ENCODE peak calls at places on chromosomes 4 and X, in four cellular contexts. One of them, this sample, is unnamed.

GRCh38 chr4:132101526-132101925 is 1047.6 kb upstream of the PCDH10 start:
- DNase-seq in NCI-H748 treated with DMSO at 0.1 percent for 48 hours: no peak
- DNase-seq in A172: peak; percentile 2
- DNase-seq in NCI-H187: no peak
- DNase-seq in this sample: no peak

GRCh38 chr4:113294910-113295309 is 245.5 kb downstream of the ANK2 start:
- DNase-seq in NCI-H748 treated with DMSO at 0.1 percent for 48 hours: no peak
- DNase-seq in A172: no peak
- DNase-seq in NCI-H187: no peak
- DNase-seq in this sample: no peak

GRCh38 chr4:101785476-101785875 is 5.1 kb upstream of the BANK1 start:
- DNase-seq in NCI-H748 treated with DMSO at 0.1 percent for 48 hours: no peak
- DNase-seq in A172: no peak
- DNase-seq in NCI-H187: no peak
- DNase-seq in this sample: no peak

GRCh38 chrX:72358313-72358712 is 52.6 kb upstream of the CITED1 start:
- DNase-seq in A172: peak; percentile 73
- DNase-seq in NCI-H748 treated with DMSO at 0.1 percent for 48 hours: no peak
- DNase-seq in NCI-H187: no peak
- DNase-seq in this sample: no peak

GRCh38 chrX:103730746-103731508 is 20.2 kb downstream of the TMEM31 start:
- DNase-seq in NCI-H187: no peak
- DNase-seq in A172: peak; percentile 22
- DNase-seq in NCI-H748 treated with DMSO at 0.1 percent for 48 hours: no peak
- DNase-seq in this sample: no peak

GRCh38 chr4:143381171-143382118 is 44.8 kb downstream of the GAB1 start:
- DNase-seq in NCI-H187: no peak
- DNase-seq in A172: peak; percentile 84
- DNase-seq in NCI-H748 treated with DMSO at 0.1 percent for 48 hours: no peak
- DNase-seq in this sample: peak; percentile 32

GRCh38 chrX:45449982-45450381 is 249.3 kb upstream of the DIPK2B start:
- DNase-seq in NCI-H187: no peak
- DNase-seq in A172: peak; percentile 26
- DNase-seq in NCI-H748 treated with DMSO at 0.1 percent for 48 hours: no peak
- DNase-seq in this sample: no peak

GRCh38 chr4:140871368-140871767 is 115.2 kb upstream of the TBC1D9 start:
- DNase-seq in NCI-H748 treated with DMSO at 0.1 percent for 48 hours: no peak
- DNase-seq in A172: no peak
- DNase-seq in NCI-H187: no peak
- DNase-seq in this sample: no peak

GRCh38 chr4:125097729-125098128 is 217.0 kb upstream of the FAT4 start:
- DNase-seq in A172: peak; percentile 5
- DNase-seq in NCI-H187: no peak
- DNase-seq in NCI-H748 treated with DMSO at 0.1 percent for 48 hours: no peak
- DNase-seq in this sample: no peak

GRCh38 chr4:109739547-109739946 is 9.7 kb upstream of the PLA2G12A start:
- DNase-seq in A172: no peak
- DNase-seq in NCI-H187: no peak
- DNase-seq in NCI-H748 treated with DMSO at 0.1 percent for 48 hours: no peak
- DNase-seq in this sample: no peak

GRCh38 chr4:94642561-94642866 is 115.2 kb upstream of the BMPR1B start:
- DNase-seq in NCI-H187: no peak
- DNase-seq in NCI-H748 treated with DMSO at 0.1 percent for 48 hours: no peak
- DNase-seq in A172: no peak
- DNase-seq in this sample: no peak

GRCh38 chrX:70030242-70030823 is 19.4 kb downstream of the AWAT2 start:
- DNase-seq in A172: peak; percentile 55
- DNase-seq in NCI-H187: no peak
- DNase-seq in NCI-H748 treated with DMSO at 0.1 percent for 48 hours: peak; percentile 28
- DNase-seq in this sample: peak; percentile 63

GRCh38 chrX:24168807-24169206 is 19.3 kb downstream of the ZFX start:
- DNase-seq in A172: no peak
- DNase-seq in NCI-H748 treated with DMSO at 0.1 percent for 48 hours: no peak
- DNase-seq in NCI-H187: no peak
- DNase-seq in this sample: no peak

GRCh38 chr4:106366026-106366425 is 2.6 kb downstream of the GIMD1 start:
- DNase-seq in NCI-H187: no peak
- DNase-seq in A172: peak; percentile 30
- DNase-seq in NCI-H748 treated with DMSO at 0.1 percent for 48 hours: no peak
- DNase-seq in this sample: no peak

GRCh38 chrX:120457766-120458180 is 11.3 kb downstream of the LAMP2 start:
- DNase-seq in NCI-H748 treated with DMSO at 0.1 percent for 48 hours: no peak
- DNase-seq in NCI-H187: no peak
- DNase-seq in A172: peak; percentile 63
- DNase-seq in this sample: no peak

GRCh38 chrX:73262991-73263390 is 48.3 kb upstream of the NAP1L2 start:
- DNase-seq in A172: no peak
- DNase-seq in NCI-H187: no peak
- DNase-seq in NCI-H748 treated with DMSO at 0.1 percent for 48 hours: no peak
- DNase-seq in this sample: no peak

GRCh38 chr4:124964251-124964650 is 251.7 kb upstream of the ANKRD50 start:
- DNase-seq in NCI-H748 treated with DMSO at 0.1 percent for 48 hours: no peak
- DNase-seq in NCI-H187: no peak
- DNase-seq in A172: no peak
- DNase-seq in this sample: no peak

GRCh38 chr4:1578301-1578781 is 105.8 kb downstream of the FAM53A start:
- DNase-seq in NCI-H187: no peak
- DNase-seq in NCI-H748 treated with DMSO at 0.1 percent for 48 hours: no peak
- DNase-seq in A172: no peak
- DNase-seq in this sample: peak; percentile 43

GRCh38 chr4:74534121-74534520 is 89.2 kb downstream of the AREG start:
- DNase-seq in NCI-H187: no peak
- DNase-seq in NCI-H748 treated with DMSO at 0.1 percent for 48 hours: no peak
- DNase-seq in A172: no peak
- DNase-seq in this sample: no peak

This sample was measured in NCI-H1417.